ENCODE peak calls at places on chromosome 12, in five cellular contexts. One of them, this sample, is unnamed.

GRCh38 chr12:120598674-120599463 is 17.7 kb upstream of the POP5 start:
- DNase-seq in effector memory CD4-positive, alpha-beta T cell: no peak
- DNase-seq in sigmoid colon: no peak
- DNase-seq in fibroblast of villous mesenchyme: peak; percentile 36
- DNase-seq in NCI-H1092 treated with DMSO at 0.1 percent for 48 hours: no peak
- DNase-seq in this sample: no peak

GRCh38 chr12:24839268-24839791 is 109.6 kb downstream of the BCAT1 start:
- DNase-seq in effector memory CD4-positive, alpha-beta T cell: no peak
- DNase-seq in sigmoid colon: no peak
- DNase-seq in fibroblast of villous mesenchyme: peak; percentile 68
- DNase-seq in NCI-H1092 treated with DMSO at 0.1 percent for 48 hours: no peak
- DNase-seq in this sample: no peak

GRCh38 chr12:52846356-52846970 is 2.3 kb downstream of the KRT78 start:
- DNase-seq in effector memory CD4-positive, alpha-beta T cell: no peak
- DNase-seq in sigmoid colon: no peak
- DNase-seq in fibroblast of villous mesenchyme: no peak
- DNase-seq in NCI-H1092 treated with DMSO at 0.1 percent for 48 hours: no peak
- DNase-seq in this sample: no peak

GRCh38 chr12:30805959-30806358 is 51.2 kb upstream of the CAPRIN2 start:
- DNase-seq in effector memory CD4-positive, alpha-beta T cell: no peak
- DNase-seq in sigmoid colon: no peak
- DNase-seq in fibroblast of villous mesenchyme: no peak
- DNase-seq in NCI-H1092 treated with DMSO at 0.1 percent for 48 hours: no peak
- DNase-seq in this sample: no peak

GRCh38 chr12:93888964-93889363 is 211.8 kb downstream of the CRADD start:
- DNase-seq in effector memory CD4-positive, alpha-beta T cell: no peak
- DNase-seq in sigmoid colon: no peak
- DNase-seq in fibroblast of villous mesenchyme: no peak
- DNase-seq in NCI-H1092 treated with DMSO at 0.1 percent for 48 hours: no peak
- DNase-seq in this sample: no peak

GRCh38 chr12:52514471-52515318 is 5.5 kb downstream of the KRT5 start:
- DNase-seq in effector memory CD4-positive, alpha-beta T cell: no peak
- DNase-seq in sigmoid colon: no peak
- DNase-seq in fibroblast of villous mesenchyme: no peak
- DNase-seq in NCI-H1092 treated with DMSO at 0.1 percent for 48 hours: no peak
- DNase-seq in this sample: no peak

GRCh38 chr12:30813741-30814687 is 59.3 kb upstream of the CAPRIN2 start:
- DNase-seq in effector memory CD4-positive, alpha-beta T cell: no peak
- DNase-seq in sigmoid colon: no peak
- DNase-seq in fibroblast of villous mesenchyme: peak; percentile 27
- DNase-seq in NCI-H1092 treated with DMSO at 0.1 percent for 48 hours: no peak
- DNase-seq in this sample: no peak

GRCh38 chr12:93146278-93146939 is 217.3 kb upstream of the EEA1 start:
- DNase-seq in effector memory CD4-positive, alpha-beta T cell: no peak
- DNase-seq in sigmoid colon: no peak
- DNase-seq in fibroblast of villous mesenchyme: no peak
- DNase-seq in NCI-H1092 treated with DMSO at 0.1 percent for 48 hours: peak; percentile 8
- DNase-seq in this sample: no peak

GRCh38 chr12:126811401-126811800 is 1455.6 kb upstream of the TMEM132C start:
- DNase-seq in effector memory CD4-positive, alpha-beta T cell: no peak
- DNase-seq in sigmoid colon: no peak
- DNase-seq in fibroblast of villous mesenchyme: no peak
- DNase-seq in NCI-H1092 treated with DMSO at 0.1 percent for 48 hours: peak; percentile 9
- DNase-seq in this sample: peak; percentile 18

GRCh38 chr12:19211802-19212201 is 82.3 kb downstream of the PLEKHA5 start:
- DNase-seq in effector memory CD4-positive, alpha-beta T cell: no peak
- DNase-seq in sigmoid colon: no peak
- DNase-seq in fibroblast of villous mesenchyme: no peak
- DNase-seq in NCI-H1092 treated with DMSO at 0.1 percent for 48 hours: no peak
- DNase-seq in this sample: no peak

GRCh38 chr12:79886917-79887519 is 47.9 kb downstream of the PPP1R12A start:
- DNase-seq in effector memory CD4-positive, alpha-beta T cell: no peak
- DNase-seq in sigmoid colon: no peak
- DNase-seq in fibroblast of villous mesenchyme: peak; percentile 61
- DNase-seq in NCI-H1092 treated with DMSO at 0.1 percent for 48 hours: peak; percentile 39
- DNase-seq in this sample: no peak

GRCh38 chr12:4112734-4113396 is 160.7 kb upstream of the CCND2 start:
- DNase-seq in effector memory CD4-positive, alpha-beta T cell: no peak
- DNase-seq in sigmoid colon: peak; percentile 12
- DNase-seq in fibroblast of villous mesenchyme: peak; percentile 7
- DNase-seq in NCI-H1092 treated with DMSO at 0.1 percent for 48 hours: no peak
- DNase-seq in this sample: no peak

GRCh38 chr12:958449-959123 is 9.1 kb upstream of the RAD52 start:
- DNase-seq in effector memory CD4-positive, alpha-beta T cell: no peak
- DNase-seq in sigmoid colon: no peak
- DNase-seq in fibroblast of villous mesenchyme: no peak
- DNase-seq in NCI-H1092 treated with DMSO at 0.1 percent for 48 hours: no peak
- DNase-seq in this sample: no peak

GRCh38 chr12:82740129-82741000 is 53.7 kb downstream of the TMTC2 start:
- DNase-seq in effector memory CD4-positive, alpha-beta T cell: no peak
- DNase-seq in sigmoid colon: no peak
- DNase-seq in fibroblast of villous mesenchyme: peak; percentile 11
- DNase-seq in NCI-H1092 treated with DMSO at 0.1 percent for 48 hours: no peak
- DNase-seq in this sample: no peak

GRCh38 chr12:2154050-2154449 is 101.3 kb downstream of the CACNA1C start:
- DNase-seq in effector memory CD4-positive, alpha-beta T cell: no peak
- DNase-seq in sigmoid colon: no peak
- DNase-seq in fibroblast of villous mesenchyme: peak; percentile 49
- DNase-seq in NCI-H1092 treated with DMSO at 0.1 percent for 48 hours: no peak
- DNase-seq in this sample: no peak

GRCh38 chr12:120720234-120720968 is 5.2 kb upstream of the ACADS start:
- DNase-seq in effector memory CD4-positive, alpha-beta T cell: no peak
- DNase-seq in sigmoid colon: peak; percentile 73
- DNase-seq in fibroblast of villous mesenchyme: peak; percentile 74
- DNase-seq in NCI-H1092 treated with DMSO at 0.1 percent for 48 hours: no peak
- DNase-seq in this sample: no peak

GRCh38 chr12:112530941-112531340 is 112.2 kb downstream of the PTPN11 start:
- DNase-seq in effector memory CD4-positive, alpha-beta T cell: no peak
- DNase-seq in sigmoid colon: no peak
- DNase-seq in fibroblast of villous mesenchyme: no peak
- DNase-seq in NCI-H1092 treated with DMSO at 0.1 percent for 48 hours: no peak
- DNase-seq in this sample: no peak

GRCh38 chr12:49068879-49069506 is 786 bp downstream of the RHEBL1 start:
- DNase-seq in effector memory CD4-positive, alpha-beta T cell: no peak
- DNase-seq in sigmoid colon: no peak
- DNase-seq in fibroblast of villous mesenchyme: no peak
- DNase-seq in NCI-H1092 treated with DMSO at 0.1 percent for 48 hours: no peak
- DNase-seq in this sample: peak; percentile 26

GRCh38 chr12:104485651-104486341 is 29.0 kb downstream of the CHST11 start:
- DNase-seq in effector memory CD4-positive, alpha-beta T cell: peak; percentile 48
- DNase-seq in sigmoid colon: no peak
- DNase-seq in fibroblast of villous mesenchyme: no peak
- DNase-seq in NCI-H1092 treated with DMSO at 0.1 percent for 48 hours: no peak
- DNase-seq in this sample: no peak

GRCh38 chr12:106142591-106143261 is 4.0 kb upstream of the NUAK1 start:
- DNase-seq in effector memory CD4-positive, alpha-beta T cell: no peak
- DNase-seq in sigmoid colon: no peak
- DNase-seq in fibroblast of villous mesenchyme: no peak
- DNase-seq in NCI-H1092 treated with DMSO at 0.1 percent for 48 hours: no peak
- DNase-seq in this sample: no peak

GRCh38 chr12:17016116-17016864 is 410.3 kb upstream of the LMO3 start:
- DNase-seq in effector memory CD4-positive, alpha-beta T cell: no peak
- DNase-seq in sigmoid colon: no peak
- DNase-seq in fibroblast of villous mesenchyme: no peak
- DNase-seq in NCI-H1092 treated with DMSO at 0.1 percent for 48 hours: no peak
- DNase-seq in this sample: no peak

GRCh38 chr12:10669533-10669932 is 4.3 kb downstream of the STYK1 start:
- DNase-seq in effector memory CD4-positive, alpha-beta T cell: no peak
- DNase-seq in sigmoid colon: no peak
- DNase-seq in fibroblast of villous mesenchyme: no peak
- DNase-seq in NCI-H1092 treated with DMSO at 0.1 percent for 48 hours: no peak
- DNase-seq in this sample: no peak

GRCh38 chr12:99752740-99753139 is 105.2 kb downstream of the GARIN6 start:
- DNase-seq in effector memory CD4-positive, alpha-beta T cell: no peak
- DNase-seq in sigmoid colon: no peak
- DNase-seq in fibroblast of villous mesenchyme: no peak
- DNase-seq in NCI-H1092 treated with DMSO at 0.1 percent for 48 hours: no peak
- DNase-seq in this sample: no peak

GRCh38 chr12:56565510-56566101 is 44.0 kb downstream of the RBMS2 start:
- DNase-seq in effector memory CD4-positive, alpha-beta T cell: no peak
- DNase-seq in sigmoid colon: peak; percentile 94
- DNase-seq in fibroblast of villous mesenchyme: peak; percentile 95
- DNase-seq in NCI-H1092 treated with DMSO at 0.1 percent for 48 hours: no peak
- DNase-seq in this sample: no peak

GRCh38 chr12:6322352-6322751 is 11.9 kb downstream of the PLEKHG6 start:
- DNase-seq in effector memory CD4-positive, alpha-beta T cell: no peak
- DNase-seq in sigmoid colon: no peak
- DNase-seq in fibroblast of villous mesenchyme: no peak
- DNase-seq in NCI-H1092 treated with DMSO at 0.1 percent for 48 hours: no peak
- DNase-seq in this sample: no peak

GRCh38 chr12:123967121-123967586 is 5.5 kb downstream of the CCDC92 start:
- DNase-seq in effector memory CD4-positive, alpha-beta T cell: no peak
- DNase-seq in sigmoid colon: no peak
- DNase-seq in fibroblast of villous mesenchyme: no peak
- DNase-seq in NCI-H1092 treated with DMSO at 0.1 percent for 48 hours: no peak
- DNase-seq in this sample: no peak

GRCh38 chr12:51139292-51139844 is 33.6 kb downstream of the TFCP2 start:
- DNase-seq in effector memory CD4-positive, alpha-beta T cell: no peak
- DNase-seq in sigmoid colon: no peak
- DNase-seq in fibroblast of villous mesenchyme: no peak
- DNase-seq in NCI-H1092 treated with DMSO at 0.1 percent for 48 hours: no peak
- DNase-seq in this sample: no peak

GRCh38 chr12:63495974-63496373 is 172.3 kb downstream of the DPY19L2 start:
- DNase-seq in effector memory CD4-positive, alpha-beta T cell: no peak
- DNase-seq in sigmoid colon: no peak
- DNase-seq in fibroblast of villous mesenchyme: no peak
- DNase-seq in NCI-H1092 treated with DMSO at 0.1 percent for 48 hours: no peak
- DNase-seq in this sample: no peak

GRCh38 chr12:14893471-14894250 is 8.0 kb upstream of the MGP start:
- DNase-seq in effector memory CD4-positive, alpha-beta T cell: no peak
- DNase-seq in sigmoid colon: no peak
- DNase-seq in fibroblast of villous mesenchyme: no peak
- DNase-seq in NCI-H1092 treated with DMSO at 0.1 percent for 48 hours: no peak
- DNase-seq in this sample: no peak

GRCh38 chr12:95130096-95130495 is 56.7 kb upstream of the NR2C1 start:
- DNase-seq in effector memory CD4-positive, alpha-beta T cell: no peak
- DNase-seq in sigmoid colon: no peak
- DNase-seq in fibroblast of villous mesenchyme: peak; percentile 14
- DNase-seq in NCI-H1092 treated with DMSO at 0.1 percent for 48 hours: no peak
- DNase-seq in this sample: no peak

GRCh38 chr12:52988933-52989332 is 17.3 kb upstream of the EIF4B start:
- DNase-seq in effector memory CD4-positive, alpha-beta T cell: no peak
- DNase-seq in sigmoid colon: no peak
- DNase-seq in fibroblast of villous mesenchyme: no peak
- DNase-seq in NCI-H1092 treated with DMSO at 0.1 percent for 48 hours: no peak
- DNase-seq in this sample: no peak

GRCh38 chr12:15859136-15859535 is 23.1 kb upstream of the STRAP start:
- DNase-seq in effector memory CD4-positive, alpha-beta T cell: no peak
- DNase-seq in sigmoid colon: no peak
- DNase-seq in fibroblast of villous mesenchyme: peak; percentile 76
- DNase-seq in NCI-H1092 treated with DMSO at 0.1 percent for 48 hours: no peak
- DNase-seq in this sample: no peak

GRCh38 chr12:27198036-27198435 is 46.0 kb upstream of the STK38L start:
- DNase-seq in effector memory CD4-positive, alpha-beta T cell: no peak
- DNase-seq in sigmoid colon: peak; percentile 86
- DNase-seq in fibroblast of villous mesenchyme: peak; percentile 28
- DNase-seq in NCI-H1092 treated with DMSO at 0.1 percent for 48 hours: no peak
- DNase-seq in this sample: peak; percentile 10

GRCh38 chr12:133174901-133175300 is 6.4 kb upstream of the ZNF268 start:
- DNase-seq in effector memory CD4-positive, alpha-beta T cell: no peak
- DNase-seq in sigmoid colon: no peak
- DNase-seq in fibroblast of villous mesenchyme: no peak
- DNase-seq in NCI-H1092 treated with DMSO at 0.1 percent for 48 hours: no peak
- DNase-seq in this sample: no peak

GRCh38 chr12:58888131-58888783 is 32.0 kb downstream of the LRIG3 start:
- DNase-seq in effector memory CD4-positive, alpha-beta T cell: no peak
- DNase-seq in sigmoid colon: peak; percentile 77
- DNase-seq in fibroblast of villous mesenchyme: peak; percentile 50
- DNase-seq in NCI-H1092 treated with DMSO at 0.1 percent for 48 hours: peak; percentile 84
- DNase-seq in this sample: no peak